ENCODE peak calls at places on chromosomes 6 and 20, in eight cellular contexts. C is NCI-H2171 treated with DMSO at 0.1 percent for 48 hours; Q is NCI-H1048; G is iris pigment epithelial cell; W is epithelial cell of esophagus; V is left ventricle myocardium inferior; Z is stimulated activated naive B cell treated with anti-CD40 and anti-IgM and Interleukin-4, amounts not matched to agents 10 μg/mL and 1 μg/mL and 100 μg/mL, for 72 hours; J is NCI-H524. U is an unnamed sample.

GRCh38 chr6:11586574-11586973 is 49.0 kb downstream of the TMEM170B start:
- DNase-seq in C (no peak), Q (no peak), G (peak), W (peak), V (no peak), Z (no peak), J (no peak), U (no peak)

GRCh38 chr6:90222724-90223198 is 73.9 kb downstream of the BACH2 start:
- DNase-seq in C (no peak), Q (no peak), G (no peak), W (peak), V (no peak), Z (no peak), J (no peak), U (no peak)

GRCh38 chr20:31652917-31653385 is 15.2 kb downstream of the COX4I2 start:
- DNase-seq in C (peak), Q (no peak), G (peak), W (peak), V (no peak), Z (no peak), J (no peak), U (no peak)

GRCh38 chr20:3813758-3814581 is 6.4 kb upstream of the AP5S1 start:
- DNase-seq in C (no peak), Q (no peak), G (no peak), W (no peak), V (no peak), Z (no peak), J (no peak), U (no peak)

GRCh38 chr6:153024401-153025017 is 22.0 kb upstream of the MTRF1L start:
- DNase-seq in C (peak), Q (no peak), G (peak), W (peak), V (no peak), Z (peak), J (peak), U (peak)

GRCh38 chr6:155604991-155605390 is 149.4 kb upstream of the NOX3 start:
- DNase-seq in C (no peak), Q (no peak), G (peak), W (no peak), V (no peak), Z (no peak), J (no peak), U (no peak)

GRCh38 chr6:35089935-35090505 is 51.1 kb downstream of the TCP11 start:
- DNase-seq in C (no peak), Q (no peak), G (peak), W (peak), V (no peak), Z (no peak), J (no peak), U (no peak)

GRCh38 chr6:16104624-16105023 is 24.3 kb upstream of the MYLIP start:
- DNase-seq in C (peak), Q (no peak), G (no peak), W (no peak), V (no peak), Z (no peak), J (peak), U (no peak)

GRCh38 chr20:24908642-24909041 is 40.4 kb upstream of the CST7 start:
- DNase-seq in C (no peak), Q (no peak), G (no peak), W (no peak), V (no peak), Z (no peak), J (no peak), U (no peak)

GRCh38 chr6:23228439-23229024 is 659.2 kb downstream of the HDGFL1 start:
- DNase-seq in C (no peak), Q (no peak), G (peak), W (peak), V (no peak), Z (no peak), J (no peak), U (no peak)

GRCh38 chr6:134848076-134848475 is 101.8 kb downstream of the ALDH8A1 start:
- DNase-seq in C (no peak), Q (no peak), G (no peak), W (no peak), V (no peak), Z (no peak), J (no peak), U (no peak)

GRCh38 chr6:15364401-15365037 is 118.7 kb downstream of the JARID2 start:
- DNase-seq in C (peak), Q (no peak), G (no peak), W (no peak), V (no peak), Z (no peak), J (peak), U (no peak)

GRCh38 chr6:100382031-100382430 is 82.7 kb downstream of the SIM1 start:
- DNase-seq in C (no peak), Q (no peak), G (no peak), W (peak), V (no peak), Z (no peak), J (no peak), U (no peak)

GRCh38 chr20:25669826-25670422 is 26.7 kb downstream of the ZNF337 start:
- DNase-seq in C (no peak), Q (no peak), G (peak), W (peak), V (no peak), Z (no peak), J (peak), U (no peak)

GRCh38 chr20:2314759-2315439 is 19.1 kb downstream of the TGM3 start:
- DNase-seq in C (no peak), Q (no peak), G (peak), W (peak), V (peak), Z (no peak), J (no peak), U (no peak)

GRCh38 chr6:156703719-156704118 is 73.5 kb upstream of the ARID1B start:
- DNase-seq in C (no peak), Q (no peak), G (peak), W (no peak), V (no peak), Z (no peak), J (no peak), U (no peak)

GRCh38 chr20:33568378-33569289 is 78.7 kb downstream of the CBFA2T2 start:
- DNase-seq in C (peak), Q (no peak), G (no peak), W (no peak), V (peak), Z (no peak), J (peak), U (no peak)

GRCh38 chr6:165906-166305 is 126.4 kb upstream of the DUSP22 start:
- DNase-seq in C (no peak), Q (no peak), G (no peak), W (no peak), V (no peak), Z (no peak), J (no peak), U (no peak)

GRCh38 chr6:10613693-10614092 is 80.7 kb downstream of the C6orf52 start:
- DNase-seq in C (no peak), Q (no peak), G (peak), W (no peak), V (no peak), Z (no peak), J (peak), U (no peak)

GRCh38 chr6:34115396-34116314 is 30.2 kb downstream of the GRM4 start:
- DNase-seq in C (no peak), Q (no peak), G (peak), W (peak), V (no peak), Z (no peak), J (no peak), U (peak)

GRCh38 chr6:56637640-56638039 is 5.0 kb downstream of the DST start:
- DNase-seq in C (peak), Q (no peak), G (peak), W (peak), V (no peak), Z (no peak), J (peak), U (no peak)

GRCh38 chr6:170291271-170292110 is 613 bp upstream of the DLL1 start:
- DNase-seq in C (peak), Q (no peak), G (no peak), W (peak), V (peak), Z (peak), J (peak), U (no peak)

GRCh38 chr20:34046330-34046729 is 52.6 kb downstream of the RALY start:
- DNase-seq in C (no peak), Q (no peak), G (no peak), W (no peak), V (no peak), Z (no peak), J (no peak), U (no peak)

GRCh38 chr20:20463933-20464374 is 96.0 kb downstream of the INSM1 start:
- DNase-seq in C (peak), Q (peak), G (no peak), W (no peak), V (no peak), Z (peak), J (peak), U (no peak)

GRCh38 chr20:59813948-59814834 is 119.2 kb downstream of the SYCP2 start:
- DNase-seq in C (no peak), Q (no peak), G (no peak), W (no peak), V (no peak), Z (no peak), J (no peak), U (no peak)

GRCh38 chr6:143634486-143634885 is 43.3 kb upstream of the PHACTR2 start:
- DNase-seq in C (no peak), Q (peak), G (peak), W (peak), V (no peak), Z (no peak), J (no peak), U (no peak)

GRCh38 chr6:66896415-66896814 is 1189.4 kb upstream of the EYS start:
- DNase-seq in C (peak), Q (no peak), G (peak), W (peak), V (no peak), Z (no peak), J (no peak), U (no peak)

GRCh38 chr6:31740397-31741223 is 805 bp downstream of the MSH5 start:
- DNase-seq in C (no peak), Q (no peak), G (no peak), W (no peak), V (no peak), Z (no peak), J (no peak), U (peak)

GRCh38 chr6:90194371-90194841 is 102.2 kb downstream of the BACH2 start:
- DNase-seq in C (no peak), Q (no peak), G (peak), W (peak), V (no peak), Z (no peak), J (no peak), U (no peak)